ENCODE peak calls at places on chromosomes 7 and 10, in five cellular contexts. One of them, this sample, is unnamed.

GRCh38 chr7:55033241-55033846 is 14.5 kb downstream of the EGFR start:
- DNase-seq in uterus: no peak
- DNase-seq in endothelial cell of umbilical vein: no peak
- DNase-seq in spleen: no peak
- DNase-seq in ovary: no peak
- DNase-seq in this sample: no peak

GRCh38 chr7:130364446-130364845 is 15.8 kb upstream of the CPA1 start:
- DNase-seq in uterus: no peak
- DNase-seq in spleen: peak
- DNase-seq in ovary: no peak
- DNase-seq in endothelial cell of umbilical vein: no peak
- DNase-seq in this sample: no peak

GRCh38 chr10:131354380-131354779 is 42.9 kb upstream of the TCERG1L start:
- DNase-seq in ovary: no peak
- DNase-seq in endothelial cell of umbilical vein: no peak
- DNase-seq in uterus: no peak
- DNase-seq in spleen: no peak
- DNase-seq in this sample: no peak

GRCh38 chr7:150966002-150966401 is 12.1 kb downstream of the KCNH2 start:
- DNase-seq in spleen: no peak
- DNase-seq in endothelial cell of umbilical vein: peak
- DNase-seq in ovary: no peak
- DNase-seq in uterus: no peak
- DNase-seq in this sample: no peak

GRCh38 chr10:42955493-42955889 is 121.4 kb upstream of the RET start:
- DNase-seq in endothelial cell of umbilical vein: no peak
- DNase-seq in spleen: no peak
- DNase-seq in ovary: no peak
- DNase-seq in uterus: no peak
- DNase-seq in this sample: no peak

GRCh38 chr7:107999814-108000560 is 3.0 kb downstream of the LAMB1 start:
- DNase-seq in ovary: no peak
- DNase-seq in uterus: no peak
- DNase-seq in endothelial cell of umbilical vein: peak
- DNase-seq in spleen: no peak
- DNase-seq in this sample: no peak

GRCh38 chr10:65735382-65735781 is 1190.5 kb upstream of the LRRTM3 start:
- DNase-seq in endothelial cell of umbilical vein: no peak
- DNase-seq in spleen: no peak
- DNase-seq in ovary: no peak
- DNase-seq in uterus: no peak
- DNase-seq in this sample: no peak

GRCh38 chr7:131107343-131108211 is 220.1 kb upstream of the MKLN1 start:
- DNase-seq in ovary: peak
- DNase-seq in uterus: peak
- DNase-seq in endothelial cell of umbilical vein: peak
- DNase-seq in spleen: peak
- DNase-seq in this sample: peak

GRCh38 chr10:89164080-89164479 is 43.0 kb downstream of the CH25H start:
- DNase-seq in uterus: no peak
- DNase-seq in spleen: no peak
- DNase-seq in ovary: no peak
- DNase-seq in endothelial cell of umbilical vein: no peak
- DNase-seq in this sample: no peak

DNA sequence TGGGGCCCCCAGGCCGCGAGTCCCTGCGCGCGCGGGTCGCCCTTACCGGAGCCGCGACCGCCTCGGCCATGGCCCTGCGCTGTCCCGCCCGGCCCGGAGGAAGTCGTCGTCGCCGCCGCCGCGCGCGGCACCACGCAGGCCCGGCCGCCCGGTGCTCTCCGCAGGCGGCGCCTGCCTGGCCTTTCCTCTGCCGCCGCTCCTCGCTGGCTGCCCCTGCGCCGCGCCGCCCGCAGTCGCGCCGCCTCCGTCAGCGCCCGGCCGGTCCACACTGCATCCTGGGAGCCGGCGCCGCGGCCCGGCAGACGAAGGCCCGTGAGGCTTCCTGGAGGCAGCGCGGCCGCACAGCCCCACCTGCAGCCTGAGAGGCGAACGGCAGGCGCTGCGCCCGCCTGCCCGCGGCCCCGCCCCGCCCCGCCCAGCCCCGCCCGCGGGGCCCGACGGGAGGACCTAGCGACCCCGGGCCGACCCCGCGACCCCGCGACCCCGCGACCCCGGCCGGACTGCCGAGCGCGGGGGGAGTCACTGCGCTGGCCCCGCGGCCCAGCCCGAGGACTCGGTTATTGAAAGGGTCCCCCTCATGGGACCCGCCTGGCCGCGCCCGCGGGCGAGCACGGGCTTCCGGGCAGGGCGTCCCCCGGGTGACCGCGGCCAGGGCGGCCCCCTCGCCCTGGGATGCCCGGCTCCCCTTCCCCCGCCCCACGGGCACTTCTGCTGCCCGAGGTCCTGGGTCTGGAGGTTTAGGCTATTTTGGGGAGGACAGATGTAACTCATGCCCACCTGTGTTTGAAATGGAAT is at the start of gene ZNF746:
- DNase-seq in endothelial cell of umbilical vein: peak
- DNase-seq in ovary: peak
- DNase-seq in uterus: peak
- DNase-seq in spleen: peak
- DNase-seq in this sample: peak
- TF ChIP-seq POLR2A in endothelial cell of umbilical vein: peak
- TF ChIP-seq POLR2A in ovary: peak
- TF ChIP-seq POLR2A in uterus: peak
- TF ChIP-seq POLR2A in spleen: no peak
- TF ChIP-seq POLR2A in this sample: no peak

DNA sequence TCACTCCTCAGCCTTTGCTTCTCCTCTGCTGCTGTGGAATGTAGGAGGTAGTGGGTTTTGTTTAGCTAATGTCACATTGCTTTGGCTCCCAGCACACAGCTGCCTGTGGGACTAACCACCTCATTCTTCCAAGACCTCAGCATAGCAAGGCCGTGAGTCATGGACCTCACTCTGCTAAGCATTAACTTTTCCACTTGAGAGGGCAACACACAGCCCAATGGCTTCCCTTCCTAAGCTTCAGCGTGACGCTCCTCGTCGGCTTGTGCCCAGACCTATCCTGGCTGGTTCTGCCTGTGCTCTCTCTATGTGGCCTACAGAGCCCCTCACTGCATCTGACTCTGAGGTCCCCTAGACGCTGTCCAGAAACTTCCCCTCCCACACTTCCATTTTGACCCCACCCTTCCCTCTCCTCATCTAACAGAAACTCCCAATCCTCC is 23.3 kb downstream of the MYOF start:
- DNase-seq in ovary: peak
- DNase-seq in endothelial cell of umbilical vein: peak
- DNase-seq in spleen: no peak
- DNase-seq in uterus: peak
- DNase-seq in this sample: no peak
- H3K27ac ChIP-seq in ovary: peak
- H3K27ac ChIP-seq in endothelial cell of umbilical vein: peak
- H3K27ac ChIP-seq in spleen: peak
- H3K27ac ChIP-seq in uterus: peak
- H3K27ac ChIP-seq in this sample: peak

DNA sequence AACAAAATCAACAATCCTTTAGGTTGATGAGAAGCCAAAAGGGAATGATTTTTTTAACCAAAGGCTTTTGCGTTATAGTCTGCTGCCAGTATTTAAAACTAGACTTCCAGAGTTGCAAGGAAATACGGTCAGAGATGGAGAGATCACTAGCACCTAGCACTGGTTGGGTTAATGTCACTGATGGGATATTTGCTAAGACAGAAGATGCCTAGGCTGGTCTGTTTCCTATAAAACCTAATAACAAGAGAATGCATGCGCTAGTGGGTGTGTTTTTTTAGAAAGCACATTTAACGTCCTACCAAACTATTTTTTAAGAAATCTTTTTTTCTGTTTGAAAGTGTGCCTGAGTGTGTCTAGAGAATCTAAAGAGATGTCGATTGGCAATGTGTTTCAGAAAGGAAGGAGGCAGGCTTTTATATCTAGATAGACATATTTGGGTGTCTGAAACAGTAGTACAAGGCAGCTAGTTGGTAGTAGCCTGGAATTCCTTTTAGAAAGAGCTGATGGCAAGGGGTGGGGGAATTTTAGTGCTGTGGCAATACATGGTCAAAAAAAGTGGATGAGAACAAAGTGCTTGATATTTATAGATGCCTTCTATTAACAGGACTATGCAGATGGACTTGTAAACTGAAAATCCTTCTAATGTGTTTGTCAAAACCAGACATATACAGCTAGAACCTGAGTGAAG is 876 bp downstream of the CALD1 start:
- DNase-seq in endothelial cell of umbilical vein: peak
- DNase-seq in spleen: no peak
- DNase-seq in ovary: no peak
- DNase-seq in uterus: no peak
- DNase-seq in this sample: no peak
- TF ChIP-seq POLR2A in endothelial cell of umbilical vein: peak
- TF ChIP-seq POLR2A in spleen: no peak
- TF ChIP-seq POLR2A in ovary: no peak
- TF ChIP-seq POLR2A in uterus: no peak
- TF ChIP-seq POLR2A in this sample: no peak

GRCh38 chr10:27247441-27247840 is 6.8 kb upstream of the ACBD5 start:
- DNase-seq in uterus: no peak
- DNase-seq in ovary: no peak
- DNase-seq in spleen: no peak
- DNase-seq in endothelial cell of umbilical vein: no peak
- DNase-seq in this sample: no peak
- H3K27ac ChIP-seq in uterus: no peak
- H3K27ac ChIP-seq in ovary: no peak
- H3K27ac ChIP-seq in spleen: no peak
- H3K27ac ChIP-seq in endothelial cell of umbilical vein: no peak
- H3K27ac ChIP-seq in this sample: no peak

GRCh38 chr10:22646291-22646926 is 68.0 kb downstream of the PIP4K2A start:
- DNase-seq in spleen: no peak
- DNase-seq in uterus: no peak
- DNase-seq in endothelial cell of umbilical vein: no peak
- DNase-seq in ovary: no peak
- DNase-seq in this sample: no peak

GRCh38 chr10:22643116-22643515 is 71.3 kb downstream of the PIP4K2A start:
- DNase-seq in endothelial cell of umbilical vein: no peak
- DNase-seq in uterus: no peak
- DNase-seq in ovary: no peak
- DNase-seq in spleen: no peak
- DNase-seq in this sample: no peak

GRCh38 chr10:22641743-22642142 is 72.6 kb downstream of the PIP4K2A start:
- DNase-seq in spleen: no peak
- DNase-seq in ovary: no peak
- DNase-seq in endothelial cell of umbilical vein: no peak
- DNase-seq in uterus: no peak
- DNase-seq in this sample: no peak

GRCh38 chr10:22647244-22647643 is 67.1 kb downstream of the PIP4K2A start:
- DNase-seq in uterus: no peak
- DNase-seq in endothelial cell of umbilical vein: no peak
- DNase-seq in ovary: no peak
- DNase-seq in spleen: no peak
- DNase-seq in this sample: no peak

GRCh38 chr10:22643696-22644621 is 70.4 kb downstream of the PIP4K2A start:
- DNase-seq in uterus: no peak
- DNase-seq in endothelial cell of umbilical vein: no peak
- DNase-seq in ovary: no peak
- DNase-seq in spleen: no peak
- DNase-seq in this sample: no peak
- TF ChIP-seq POLR2A in uterus: no peak
- TF ChIP-seq POLR2A in endothelial cell of umbilical vein: no peak
- TF ChIP-seq POLR2A in ovary: no peak
- TF ChIP-seq POLR2A in spleen: no peak
- TF ChIP-seq POLR2A in this sample: no peak

GRCh38 chr7:112930787-112931186 is 140.6 kb upstream of the TMEM168 start:
- DNase-seq in ovary: no peak
- DNase-seq in spleen: no peak
- DNase-seq in endothelial cell of umbilical vein: no peak
- DNase-seq in uterus: no peak
- DNase-seq in this sample: no peak
- H3K27ac ChIP-seq in ovary: no peak
- H3K27ac ChIP-seq in spleen: peak
- H3K27ac ChIP-seq in endothelial cell of umbilical vein: no peak
- H3K27ac ChIP-seq in uterus: no peak
- H3K27ac ChIP-seq in this sample: no peak

GRCh38 chr7:140924821-140925421 is at the start of gene BRAF:
- DNase-seq in uterus: peak
- DNase-seq in spleen: peak
- DNase-seq in ovary: peak
- DNase-seq in endothelial cell of umbilical vein: peak
- DNase-seq in this sample: peak
- TF ChIP-seq POLR2A in uterus: peak
- TF ChIP-seq POLR2A in spleen: no peak
- TF ChIP-seq POLR2A in ovary: peak
- TF ChIP-seq POLR2A in endothelial cell of umbilical vein: peak
- TF ChIP-seq POLR2A in this sample: no peak

DNA sequence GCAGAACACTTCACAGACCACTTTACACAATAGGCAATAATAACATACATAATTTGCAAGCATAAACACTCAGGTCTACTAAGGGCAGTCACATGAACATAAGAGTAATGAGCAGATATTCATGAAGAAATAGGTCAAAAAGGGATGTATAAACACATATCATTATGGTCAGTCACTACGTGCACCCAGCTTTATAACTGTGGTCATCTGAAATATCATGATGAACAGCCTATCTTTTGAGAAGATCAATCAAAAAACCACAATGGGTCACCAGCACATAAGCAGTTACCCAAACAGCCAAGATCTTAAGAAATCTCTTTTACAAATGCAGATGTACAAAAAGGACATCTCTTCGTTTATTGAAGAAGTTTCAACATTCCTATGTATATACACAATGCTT is 35.5 kb upstream of the DRGX start:
- DNase-seq in endothelial cell of umbilical vein: no peak
- DNase-seq in spleen: no peak
- DNase-seq in ovary: no peak
- DNase-seq in uterus: no peak
- DNase-seq in this sample: no peak
- H3K27ac ChIP-seq in endothelial cell of umbilical vein: no peak
- H3K27ac ChIP-seq in spleen: no peak
- H3K27ac ChIP-seq in ovary: no peak
- H3K27ac ChIP-seq in uterus: no peak
- H3K27ac ChIP-seq in this sample: no peak